ENCODE peak calls at places on chromosomes 4 and X, in four cellular contexts. A is progenitor cell of endocrine pancreas, M is MM.1S, R is body of pancreas. Y is an unnamed sample.

GRCh38 chrX:13622565-13622964 is 30.4 kb upstream of the TCEANC start:
- DNase-seq in A (no peak), M (no peak), R (no peak), Y (no peak)

GRCh38 chr4:151169223-151169622 is 69.8 kb downstream of the RPS3A start:
- DNase-seq in A (no peak), M (no peak), R (peak), Y (no peak)

GRCh38 chrX:55008571-55009358 is 8.6 kb downstream of the APEX2 start:
- DNase-seq in A (no peak), M (no peak), R (no peak), Y (no peak)

GRCh38 chr4:179398414-179398813 is 1956.2 kb upstream of the AGA start:
- DNase-seq in A (no peak), M (no peak), R (no peak), Y (no peak)

GRCh38 chr4:156615066-156615514 is 356.5 kb downstream of the PDGFC start:
- DNase-seq in A (no peak), M (no peak), R (no peak), Y (no peak)

GRCh38 chr4:187685247-187685646 is 310.3 kb upstream of the ZFP42 start:
- DNase-seq in A (no peak), M (no peak), R (no peak), Y (no peak)

GRCh38 chr4:83316459-83317170 is 18.0 kb downstream of the HPSE start:
- DNase-seq in A (no peak), M (no peak), R (no peak), Y (no peak)

GRCh38 chr4:6634746-6635145 is 5.7 kb upstream of the MRFAP1 start:
- DNase-seq in A (no peak), M (peak), R (no peak), Y (no peak)

GRCh38 chr4:84648185-84648584 is 65.3 kb downstream of the CDS1 start:
- DNase-seq in A (no peak), M (no peak), R (no peak), Y (no peak)

GRCh38 chr4:24535399-24535798 is 49.0 kb downstream of the DHX15 start:
- DNase-seq in A (no peak), M (no peak), R (no peak), Y (no peak)

GRCh38 chr4:75344915-75345314 is 169.3 kb downstream of the RCHY1 start:
- DNase-seq in A (no peak), M (no peak), R (no peak), Y (no peak)

GRCh38 chr4:55032788-55033187 is 92.6 kb downstream of the KDR start:
- DNase-seq in A (no peak), M (no peak), R (no peak), Y (no peak)

GRCh38 chr4:80125252-80126177 is 52.5 kb upstream of the ANTXR2 start:
- DNase-seq in A (no peak), M (peak), R (no peak), Y (no peak)

GRCh38 chrX:5916945-5917344 is 311.7 kb downstream of the NLGN4X start:
- DNase-seq in A (no peak), M (no peak), R (no peak), Y (no peak)
- TF ChIP-seq CTCF in A (no peak), M (peak), R (no peak), Y (peak)

DNA sequence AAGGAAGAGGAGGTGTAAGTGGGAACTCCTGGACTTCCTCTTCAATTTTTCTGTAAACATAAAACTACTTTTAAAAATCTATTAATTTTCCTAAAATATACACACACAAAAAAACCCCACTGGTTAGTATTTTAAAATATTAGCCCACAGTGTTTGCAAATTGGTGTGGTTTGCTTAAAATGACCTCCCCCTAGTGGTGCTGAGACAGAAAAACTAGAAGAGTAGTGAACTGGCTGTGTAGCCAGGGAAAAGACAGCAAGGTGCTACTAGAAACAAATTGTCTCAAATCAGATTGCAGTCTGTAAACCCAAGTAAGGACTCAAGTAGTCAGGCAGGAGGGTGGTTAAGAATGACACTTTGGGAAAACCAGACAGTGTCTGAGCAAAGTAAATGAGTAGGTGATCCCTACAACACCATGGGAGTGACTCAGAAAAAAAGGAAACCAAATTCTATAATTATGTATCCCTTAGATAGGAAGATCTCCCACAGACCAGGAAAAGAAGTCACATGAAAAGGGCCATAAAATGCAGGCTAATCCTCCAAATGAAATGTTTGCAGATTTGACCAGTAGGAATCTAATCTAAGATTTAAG is 26.0 kb downstream of the AMTN start:
- DNase-seq in A (no peak), M (peak), R (no peak), Y (no peak)
- TF ChIP-seq CTCF in A (peak), M (peak), R (peak), Y (peak)

GRCh38 chr4:8608714-8609391 is 16.3 kb downstream of the CPZ start:
- DNase-seq in A (no peak), M (no peak), R (no peak), Y (no peak)
- TF ChIP-seq CTCF in A (no peak), M (no peak), R (no peak), Y (no peak)

DNA sequence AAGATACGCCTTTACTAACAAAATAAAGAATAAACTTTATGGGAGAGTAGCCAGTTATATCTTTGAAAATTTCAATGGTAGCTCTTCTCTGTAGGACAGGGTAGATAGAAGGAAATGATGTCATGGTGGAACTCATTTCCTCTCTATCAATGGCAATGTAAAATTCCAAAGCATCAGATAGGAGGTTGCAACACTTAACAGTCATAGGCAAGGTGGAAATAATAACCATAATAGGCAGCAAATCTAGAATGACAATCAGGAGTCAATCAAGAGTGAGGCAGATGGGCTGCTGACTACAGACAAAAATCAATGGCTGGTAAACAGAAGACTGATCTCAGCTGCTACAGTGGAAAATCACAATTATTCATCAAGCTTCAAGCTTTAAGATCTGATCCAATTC is 53.9 kb upstream of the TET2 start:
- DNase-seq in A (no peak), M (no peak), R (no peak), Y (no peak)
- TF ChIP-seq CTCF in A (no peak), M (no peak), R (no peak), Y (no peak)

GRCh38 chrX:123476636-123477219 is 256.1 kb downstream of the THOC2 start:
- DNase-seq in A (no peak), M (no peak), R (no peak), Y (no peak)

GRCh38 chrX:123487226-123487625 is 245.6 kb downstream of the THOC2 start:
- DNase-seq in A (no peak), M (no peak), R (no peak), Y (no peak)

GRCh38 chrX:123477673-123478072 is 255.2 kb downstream of the THOC2 start:
- DNase-seq in A (no peak), M (no peak), R (no peak), Y (no peak)

GRCh38 chrX:123487674-123488073 is 245.2 kb downstream of the THOC2 start:
- DNase-seq in A (no peak), M (no peak), R (no peak), Y (no peak)

GRCh38 chrX:123481908-123482873 is 250.7 kb downstream of the THOC2 start:
- DNase-seq in A (no peak), M (no peak), R (no peak), Y (no peak)
- TF ChIP-seq CTCF in A (no peak), M (no peak), R (peak), Y (no peak)

GRCh38 chr4:107317596-107317995 is 281.5 kb upstream of the DKK2 start:
- DNase-seq in A (no peak), M (no peak), R (no peak), Y (no peak)

GRCh38 chr4:107315584-107315983 is 279.5 kb upstream of the DKK2 start:
- DNase-seq in A (no peak), M (no peak), R (no peak), Y (no peak)

GRCh38 chr4:107312366-107312765 is 276.3 kb upstream of the DKK2 start:
- DNase-seq in A (no peak), M (no peak), R (no peak), Y (no peak)

GRCh38 chr4:107318078-107318477 is 282.0 kb upstream of the DKK2 start:
- DNase-seq in A (no peak), M (no peak), R (no peak), Y (no peak)

DNA sequence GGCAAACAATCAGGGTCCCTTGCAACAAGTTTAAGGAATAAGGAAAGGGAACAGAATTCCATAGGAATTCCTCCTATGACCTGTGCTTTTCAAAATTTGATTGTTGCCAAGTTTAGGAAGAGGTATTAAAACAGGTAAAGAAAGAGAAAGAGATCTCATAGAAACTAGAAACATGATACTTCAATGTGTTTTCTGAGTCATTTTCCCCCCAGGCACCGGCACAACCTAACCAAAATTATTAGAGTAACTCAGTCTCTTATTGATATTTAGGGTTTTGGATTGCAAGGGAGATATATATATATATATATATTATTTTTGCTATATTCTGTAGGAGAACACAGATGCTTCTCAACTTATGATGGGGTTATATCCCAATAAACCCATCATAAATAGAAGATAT is 278.0 kb upstream of the DKK2 start:
- DNase-seq in A (no peak), M (no peak), R (no peak), Y (no peak)
- TF ChIP-seq CTCF in A (no peak), M (no peak), R (no peak), Y (no peak)

DNA sequence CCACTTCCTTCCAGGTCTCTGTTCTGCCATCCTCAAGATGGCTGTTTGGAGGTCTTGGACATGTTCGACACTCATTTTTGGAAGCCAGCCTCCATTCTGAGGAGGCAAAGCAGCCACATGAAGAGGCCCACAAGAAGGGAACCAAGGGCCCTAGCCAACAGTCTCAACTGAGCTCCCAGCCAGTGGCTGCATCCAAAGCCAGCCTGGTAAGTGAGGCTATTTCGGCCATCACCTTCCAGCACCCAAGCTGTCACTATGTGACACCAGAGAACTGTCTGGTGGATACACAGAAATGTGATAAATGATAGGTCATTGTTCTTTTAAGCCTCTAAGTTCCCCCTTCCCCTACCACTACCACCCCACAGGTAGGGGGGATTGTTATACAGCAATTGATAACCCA is 127.2 kb downstream of the NPNT start:
- DNase-seq in A (no peak), M (no peak), R (no peak), Y (no peak)
- TF ChIP-seq CTCF in A (no peak), M (no peak), R (no peak), Y (no peak)

GRCh38 chr4:93897559-93897958 is 69.0 kb downstream of the ATOH1 start:
- DNase-seq in A (no peak), M (peak), R (no peak), Y (no peak)
- TF ChIP-seq CTCF in A (peak), M (peak), R (no peak), Y (peak)

GRCh38 chr4:41545238-41545637 is 7.3 kb downstream of the LIMCH1 start:
- DNase-seq in A (no peak), M (no peak), R (no peak), Y (no peak)
- TF ChIP-seq CTCF in A (no peak), M (no peak), R (no peak), Y (no peak)

DNA sequence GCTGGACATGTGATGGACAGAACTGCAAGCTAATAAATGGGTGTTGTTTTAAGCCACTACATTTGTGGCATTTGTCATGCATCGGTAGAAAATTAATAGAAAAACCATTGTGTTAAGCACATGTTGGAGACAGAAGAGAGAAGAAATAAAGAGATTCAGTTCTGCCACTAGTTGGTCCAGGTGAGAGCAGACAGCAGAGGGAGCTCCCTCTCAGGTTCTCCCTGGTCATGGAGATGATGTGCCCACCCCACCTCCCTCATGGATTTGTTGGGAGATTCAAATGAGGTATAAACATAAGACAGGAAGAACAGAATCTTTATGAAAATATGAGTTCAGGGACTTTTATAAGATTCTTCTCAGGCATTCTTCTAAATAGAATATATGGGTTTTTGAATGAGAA is 36.8 kb upstream of the OCIAD2 start:
- DNase-seq in A (no peak), M (no peak), R (no peak), Y (no peak)
- TF ChIP-seq CTCF in A (peak), M (no peak), R (no peak), Y (peak)

Y was measured in neural crest cell.